ENCODE peak calls at places on chromosome 17, in eight cellular contexts. H, T, F, L, B, X, Q and N are unnamed samples.

GRCh38 chr17:37191219-37191618 is 184.6 kb upstream of the C17orf78 start:
- DNase-seq in H (no peak), L (no peak), T (no peak), B (no peak), Q (no peak), F (no peak), X (no peak), N (no peak)

GRCh38 chr17:43528988-43529814 is 16.9 kb downstream of the ETV4 start:
- DNase-seq in T (no peak), Q (no peak), X (no peak), B (no peak), L (no peak), F (no peak), H (no peak), N (no peak)

GRCh38 chr17:81961087-81961514 is at the start of gene NOTUM:
- DNase-seq in T (peak; percentile 88), B (no peak), H (peak; percentile 52), L (peak; percentile 39), Q (peak; percentile 73), X (no peak), F (no peak), N (no peak)

GRCh38 chr17:81039854-81040758 is 5.2 kb downstream of the BAIAP2 start:
- DNase-seq in X (no peak), L (no peak), F (peak; percentile 82), B (no peak), Q (no peak), T (no peak), H (no peak), N (no peak)

GRCh38 chr17:43559161-43559816 is 13.1 kb upstream of the ETV4 start:
- DNase-seq in X (no peak), B (no peak), Q (no peak), F (no peak), T (no peak), H (no peak), L (no peak), N (no peak)

GRCh38 chr17:18070861-18071340 is 16.8 kb upstream of the DRG2 start:
- DNase-seq in Q (no peak), X (no peak), B (no peak), H (peak; percentile 34), T (peak; percentile 49), L (no peak), F (no peak), N (no peak)

GRCh38 chr17:16464641-16465312 is 27.2 kb downstream of the LRRC75A start:
- DNase-seq in X (no peak), T (no peak), F (no peak), Q (no peak), H (no peak), L (no peak), B (no peak), N (no peak)

GRCh38 chr17:80106176-80106575 is 4.8 kb downstream of the GAA start:
- DNase-seq in X (peak; percentile 30), F (no peak), Q (no peak), L (no peak), H (no peak), T (no peak), B (no peak), N (no peak)

GRCh38 chr17:54435966-54436365 is 464.7 kb upstream of the TOM1L1 start:
- DNase-seq in H (no peak), L (no peak), Q (no peak), B (no peak), T (no peak), X (no peak), F (no peak), N (no peak)

GRCh38 chr17:63434951-63435571 is 11.0 kb downstream of the CYB561 start:
- DNase-seq in L (no peak), F (peak; percentile 89), Q (no peak), B (no peak), T (no peak), X (peak; percentile 89), H (no peak), N (peak; percentile 86)

GRCh38 chr17:61007980-61008379 is 330.3 kb downstream of the BCAS3 start:
- DNase-seq in Q (peak; percentile 17), H (peak; percentile 14), X (no peak), F (no peak), B (no peak), L (no peak), T (peak; percentile 19), N (no peak)

GRCh38 chr17:69098635-69099034 is 37.9 kb upstream of the ABCA9 start:
- DNase-seq in Q (no peak), B (no peak), L (no peak), X (no peak), T (no peak), H (no peak), F (no peak), N (no peak)

GRCh38 chr17:39151680-39152058 is 232 bp upstream of the PLXDC1 start:
- DNase-seq in T (no peak), B (no peak), F (no peak), H (no peak), Q (no peak), L (no peak), X (no peak), N (no peak)

GRCh38 chr17:17054636-17055035 is 12.4 kb downstream of the MPRIP start:
- DNase-seq in Q (no peak), L (no peak), H (no peak), T (no peak), B (no peak), F (no peak), X (no peak), N (no peak)

GRCh38 chr17:14228903-14229302 is 7.8 kb downstream of the CDRT15 start:
- DNase-seq in X (no peak), F (no peak), T (no peak), H (no peak), L (no peak), B (no peak), Q (no peak), N (no peak)

GRCh38 chr17:62821213-62822079 is 13.3 kb upstream of the MARCHF10 start:
- DNase-seq in H (no peak), L (no peak), B (no peak), F (no peak), X (no peak), Q (no peak), T (no peak), N (no peak)

GRCh38 chr17:55005520-55005919 is 37.0 kb downstream of the STXBP4 start:
- DNase-seq in X (no peak), F (no peak), L (peak; percentile 40), B (no peak), Q (peak; percentile 12), T (peak; percentile 30), H (peak; percentile 6), N (no peak)

GRCh38 chr17:17098426-17099035 is 56.3 kb downstream of the MPRIP start:
- DNase-seq in T (no peak), X (no peak), F (no peak), H (peak; percentile 43), Q (peak; percentile 49), L (no peak), B (no peak), N (no peak)

GRCh38 chr17:81097943-81098308 is 63.0 kb downstream of the BAIAP2 start:
- DNase-seq in L (no peak), B (no peak), H (no peak), Q (peak; percentile 40), T (no peak), F (peak; percentile 82), X (peak; percentile 76), N (no peak)

GRCh38 chr17:55072910-55073309 is 104.3 kb downstream of the STXBP4 start:
- DNase-seq in B (no peak), X (no peak), L (no peak), H (no peak), Q (no peak), T (no peak), F (no peak), N (no peak)

GRCh38 chr17:64081802-64082799 is 47.8 kb downstream of the ERN1 start:
- DNase-seq in X (no peak), F (peak; percentile 33), H (no peak), L (peak; percentile 78), T (no peak), B (no peak), Q (peak; percentile 52), N (peak; percentile 31)

GRCh38 chr17:13869301-13869700 is 200.0 kb upstream of the COX10 start:
- DNase-seq in Q (no peak), X (no peak), L (no peak), B (no peak), H (no peak), F (no peak), T (no peak), N (no peak)

GRCh38 chr17:27809555-27809954 is 9.2 kb upstream of the NOS2 start:
- DNase-seq in T (no peak), B (no peak), Q (no peak), F (no peak), H (no peak), X (no peak), L (no peak), N (no peak)

GRCh38 chr17:7903154-7904103 is 12.7 kb downstream of the RNF227 start:
- DNase-seq in T (peak; percentile 52), F (peak; percentile 14), Q (no peak), B (no peak), H (no peak), L (no peak), X (no peak), N (no peak)

GRCh38 chr17:43403846-43404245 is 5.1 kb downstream of the ARL4D start:
- DNase-seq in H (peak; percentile 42), X (no peak), Q (peak; percentile 55), L (no peak), B (no peak), T (peak; percentile 43), F (no peak), N (no peak)

GRCh38 chr17:36059455-36059854 is 4.6 kb upstream of the CCL18 start:
- DNase-seq in X (no peak), H (no peak), T (no peak), B (no peak), F (no peak), Q (no peak), L (no peak), N (no peak)

GRCh38 chr17:8124350-8125195 is 667 bp upstream of the HES7 start:
- DNase-seq in T (peak; percentile 46), H (peak; percentile 30), X (no peak), F (peak; percentile 29), Q (peak; percentile 44), B (no peak), L (peak; percentile 32), N (no peak)

GRCh38 chr17:78184868-78185267 is 2.0 kb downstream of the TK1 start:
- DNase-seq in H (no peak), T (no peak), B (no peak), Q (no peak), F (no peak), L (no peak), X (no peak), N (no peak)
- H3K4me1 ChIP-seq in H (peaks cover 17% of the 10 kb centered on the region), T (peaks cover 27% of the 10 kb centered on the region), B (peaks cover 18% of the 10 kb centered on the region), Q (peaks cover 11% of the 10 kb centered on the region), F (peaks cover 8% of the 10 kb centered on the region), L (peaks cover 57% of the 10 kb centered on the region), X (peaks cover 63% of the 10 kb centered on the region), N (peaks cover 6% of the 10 kb centered on the region)

GRCh38 chr17:71494045-71494444 is 626.8 kb upstream of the SOX9 start:
- DNase-seq in L (no peak), X (no peak), Q (no peak), T (no peak), F (no peak), H (no peak), B (no peak), N (no peak)
- H3K4me1 ChIP-seq in L (no peaks in the 10 kb centered on the region), X (no peaks in the 10 kb centered on the region), Q (no peaks in the 10 kb centered on the region), T (no peaks in the 10 kb centered on the region), F (no peaks in the 10 kb centered on the region), H (no peaks in the 10 kb centered on the region), B (no peaks in the 10 kb centered on the region), N (no peaks in the 10 kb centered on the region)

GRCh38 chr17:76631821-76632565 is 11.6 kb downstream of the ST6GALNAC1 start:
- DNase-seq in H (no peak), B (no peak), L (no peak), X (no peak), Q (peak; percentile 61), T (no peak), F (peak; percentile 52), N (no peak)
- H3K4me1 ChIP-seq in H (no peaks in the 10 kb centered on the region), B (peaks cover 16% of the 10 kb centered on the region), L (no peaks in the 10 kb centered on the region), X (no peaks in the 10 kb centered on the region), Q (peaks cover 10% of the 10 kb centered on the region), T (peaks cover 4% of the 10 kb centered on the region), F (no peaks in the 10 kb centered on the region), N (no peaks in the 10 kb centered on the region)

GRCh38 chr17:75364078-75364477 is 41.4 kb downstream of the GRB2 start:
- DNase-seq in B (no peak), X (no peak), H (no peak), T (no peak), F (no peak), Q (no peak), L (no peak), N (no peak)
- H3K4me1 ChIP-seq in B (peaks cover 3% of the 10 kb centered on the region), X (peaks cover 97% of the 10 kb centered on the region), H (peaks cover 11% of the 10 kb centered on the region), T (peaks cover 29% of the 10 kb centered on the region), F (peaks cover 56% of the 10 kb centered on the region), Q (peaks cover 31% of the 10 kb centered on the region), L (peaks cover 97% of the 10 kb centered on the region), N (peaks cover 67% of the 10 kb centered on the region)